ENCODE peak calls at places on chromosomes 4 and X, in five cellular contexts. One of them, this sample, is unnamed.

GRCh38 chr4:172147702-172148101 is 334.5 kb downstream of the GALNTL6 start:
- DNase-seq in Peyer's patch: no peak
- DNase-seq in dorsolateral prefrontal cortex: no peak
- DNase-seq in bronchial epithelial cell: no peak
- DNase-seq in upper lobe of right lung: no peak
- DNase-seq in this sample: no peak

GRCh38 chrX:17635231-17635630 is 102.1 kb upstream of the SCML1 start:
- DNase-seq in Peyer's patch: peak
- DNase-seq in dorsolateral prefrontal cortex: no peak
- DNase-seq in bronchial epithelial cell: no peak
- DNase-seq in upper lobe of right lung: no peak
- DNase-seq in this sample: no peak

GRCh38 chr4:127071443-127071842 is 561.3 kb upstream of the INTU start:
- DNase-seq in Peyer's patch: no peak
- DNase-seq in dorsolateral prefrontal cortex: no peak
- DNase-seq in bronchial epithelial cell: no peak
- DNase-seq in upper lobe of right lung: no peak
- DNase-seq in this sample: no peak

GRCh38 chrX:2325076-2325784 is 175.5 kb downstream of the DHRSX start:
- DNase-seq in Peyer's patch: no peak
- DNase-seq in dorsolateral prefrontal cortex: peak
- DNase-seq in bronchial epithelial cell: peak
- DNase-seq in upper lobe of right lung: no peak
- DNase-seq in this sample: peak

GRCh38 chr4:5711479-5712184 is 631 bp downstream of the EVC start:
- DNase-seq in Peyer's patch: no peak
- DNase-seq in dorsolateral prefrontal cortex: no peak
- DNase-seq in bronchial epithelial cell: peak
- DNase-seq in upper lobe of right lung: peak
- DNase-seq in this sample: no peak

GRCh38 chr4:78684196-78685079 is 91.7 kb upstream of the BMP2K start:
- DNase-seq in Peyer's patch: no peak
- DNase-seq in dorsolateral prefrontal cortex: no peak
- DNase-seq in bronchial epithelial cell: no peak
- DNase-seq in upper lobe of right lung: no peak
- DNase-seq in this sample: no peak

GRCh38 chrX:105872921-105873320 is 50.6 kb downstream of the NRK start:
- DNase-seq in Peyer's patch: no peak
- DNase-seq in dorsolateral prefrontal cortex: no peak
- DNase-seq in bronchial epithelial cell: no peak
- DNase-seq in upper lobe of right lung: no peak
- DNase-seq in this sample: no peak

GRCh38 chrX:18676050-18676449 is 4.1 kb upstream of the RS1 start:
- DNase-seq in Peyer's patch: no peak
- DNase-seq in dorsolateral prefrontal cortex: no peak
- DNase-seq in bronchial epithelial cell: no peak
- DNase-seq in upper lobe of right lung: no peak
- DNase-seq in this sample: no peak

GRCh38 chr4:174559894-174560293 is 37.6 kb upstream of the HPGD start:
- DNase-seq in Peyer's patch: no peak
- DNase-seq in dorsolateral prefrontal cortex: no peak
- DNase-seq in bronchial epithelial cell: peak
- DNase-seq in upper lobe of right lung: no peak
- DNase-seq in this sample: no peak

DNA sequence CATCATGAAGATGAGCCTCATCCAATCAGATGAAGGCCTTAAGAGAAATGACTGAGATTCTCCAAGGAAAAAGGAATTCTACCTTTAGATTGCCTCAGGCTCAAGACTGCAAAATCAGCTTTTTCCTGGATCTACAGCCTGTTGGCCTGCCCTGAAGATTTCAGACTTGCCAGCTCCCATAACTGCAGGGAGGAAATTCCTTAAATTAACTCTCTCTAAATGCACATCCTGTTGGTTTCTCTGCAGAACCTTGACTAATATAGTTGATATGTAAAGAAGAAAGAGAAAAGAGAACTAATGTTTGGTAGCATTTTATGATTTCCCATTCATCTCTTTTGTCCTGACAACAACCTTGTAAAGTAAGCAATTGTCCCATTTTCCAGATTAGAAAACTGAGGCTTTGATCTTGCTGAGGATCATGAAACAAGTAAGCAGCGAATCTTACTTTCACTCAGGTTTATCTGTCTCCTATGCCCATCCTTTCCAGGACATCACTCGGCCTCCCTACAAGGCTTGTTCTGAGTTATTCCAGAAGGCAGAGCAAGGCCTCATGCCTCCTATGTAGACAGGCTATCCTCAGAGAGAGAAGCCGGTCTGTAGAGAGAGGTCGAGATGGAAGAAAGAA is 115.0 kb upstream of the LDB2 start:
- DNase-seq in Peyer's patch: no peak
- DNase-seq in dorsolateral prefrontal cortex: no peak
- DNase-seq in bronchial epithelial cell: peak
- DNase-seq in upper lobe of right lung: no peak
- DNase-seq in this sample: no peak
- TF ChIP-seq CTCF in Peyer's patch: no peak
- TF ChIP-seq CTCF in dorsolateral prefrontal cortex: no peak
- TF ChIP-seq CTCF in bronchial epithelial cell: no peak
- TF ChIP-seq CTCF in upper lobe of right lung: no peak
- TF ChIP-seq CTCF in this sample: no peak

GRCh38 chr4:3346146-3346545 is 53.3 kb downstream of the RGS12 start:
- DNase-seq in Peyer's patch: no peak
- DNase-seq in dorsolateral prefrontal cortex: no peak
- DNase-seq in bronchial epithelial cell: peak
- DNase-seq in upper lobe of right lung: no peak
- DNase-seq in this sample: no peak
- TF ChIP-seq CTCF in Peyer's patch: peak
- TF ChIP-seq CTCF in dorsolateral prefrontal cortex: peak
- TF ChIP-seq CTCF in bronchial epithelial cell: peak
- TF ChIP-seq CTCF in upper lobe of right lung: peak
- TF ChIP-seq CTCF in this sample: peak

DNA sequence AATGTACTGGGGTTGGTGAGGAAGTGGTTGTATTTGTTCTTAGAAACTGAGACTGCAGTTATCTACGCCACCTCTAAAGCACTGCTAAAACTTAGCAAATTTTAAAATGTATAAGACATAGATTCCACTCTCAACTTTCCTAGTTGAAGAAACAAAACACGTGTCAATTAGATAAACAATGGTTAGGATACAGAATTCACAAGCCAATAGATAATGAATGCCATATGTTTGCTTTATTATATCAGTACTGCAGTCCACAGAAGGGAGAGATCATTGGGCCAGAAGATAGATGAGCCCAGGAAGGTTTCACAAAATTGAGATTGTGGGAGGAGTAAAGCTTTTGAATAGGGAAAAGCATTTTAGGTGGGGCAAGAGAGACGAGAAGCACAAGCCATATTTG is 14.3 kb downstream of the TMEM33 start:
- DNase-seq in Peyer's patch: no peak
- DNase-seq in dorsolateral prefrontal cortex: no peak
- DNase-seq in bronchial epithelial cell: no peak
- DNase-seq in upper lobe of right lung: no peak
- DNase-seq in this sample: no peak
- TF ChIP-seq CTCF in Peyer's patch: no peak
- TF ChIP-seq CTCF in dorsolateral prefrontal cortex: no peak
- TF ChIP-seq CTCF in bronchial epithelial cell: no peak
- TF ChIP-seq CTCF in upper lobe of right lung: no peak
- TF ChIP-seq CTCF in this sample: no peak

GRCh38 chrX:143788265-143788664 is 67.7 kb upstream of the SPANXN2 start:
- DNase-seq in Peyer's patch: no peak
- DNase-seq in dorsolateral prefrontal cortex: no peak
- DNase-seq in bronchial epithelial cell: peak
- DNase-seq in upper lobe of right lung: no peak
- DNase-seq in this sample: no peak
- TF ChIP-seq CTCF in Peyer's patch: no peak
- TF ChIP-seq CTCF in dorsolateral prefrontal cortex: no peak
- TF ChIP-seq CTCF in bronchial epithelial cell: peak
- TF ChIP-seq CTCF in upper lobe of right lung: peak
- TF ChIP-seq CTCF in this sample: no peak